ENCODE peak calls at places on chromosomes 12 and 14, in ten cellular contexts. H, D, B, W, P, O, I, Y, M and A are unnamed samples.

GRCh38 chr14:46973295-46973694 is 321.7 kb upstream of the RPL10L start:
- DNase-seq in H (no peak), D (no peak), B (no peak), W (no peak), P (no peak), O (no peak), I (no peak), Y (no peak), M (no peak), A (no peak)

GRCh38 chr14:26163761-26164160 is 434.1 kb downstream of the NOVA1 start:
- DNase-seq in H (no peak), D (no peak), B (no peak), W (peak), P (peak), O (peak), I (peak), Y (peak), M (no peak), A (no peak)

GRCh38 chr14:20553024-20553423 is 7.8 kb downstream of the RNASE9 start:
- DNase-seq in H (no peak), D (no peak), B (no peak), W (no peak), P (no peak), O (no peak), I (no peak), Y (no peak), M (no peak), A (no peak)

GRCh38 chr12:46209914-46210834 is 58.7 kb downstream of the SLC38A1 start:
- DNase-seq in H (no peak), D (peak), B (no peak), W (no peak), P (peak), O (no peak), I (peak), Y (no peak), M (no peak), A (no peak)

GRCh38 chr12:94053676-94054075 is 94.7 kb upstream of the PLXNC1 start:
- DNase-seq in H (no peak), D (no peak), B (no peak), W (no peak), P (no peak), O (no peak), I (no peak), Y (no peak), M (no peak), A (no peak)

GRCh38 chr14:69928111-69928523 is 48.9 kb downstream of the SMOC1 start:
- DNase-seq in H (no peak), D (no peak), B (no peak), W (peak), P (no peak), O (no peak), I (no peak), Y (no peak), M (no peak), A (no peak)

GRCh38 chr14:101027966-101028365 is 124.4 kb upstream of the RTL1 start:
- DNase-seq in H (no peak), D (peak), B (no peak), W (no peak), P (no peak), O (no peak), I (no peak), Y (no peak), M (peak), A (no peak)

GRCh38 chr14:24179294-24179960 is 7.5 kb downstream of the REC8 start:
- DNase-seq in H (no peak), D (peak), B (no peak), W (no peak), P (no peak), O (no peak), I (no peak), Y (no peak), M (peak), A (no peak)

GRCh38 chr12:60539592-60539991 is 943.8 kb downstream of the SLC16A7 start:
- DNase-seq in H (no peak), D (no peak), B (no peak), W (no peak), P (no peak), O (no peak), I (no peak), Y (no peak), M (no peak), A (no peak)

GRCh38 chr12:106724934-106725333 is 49.5 kb upstream of the RIC8B start:
- DNase-seq in H (no peak), D (no peak), B (no peak), W (no peak), P (no peak), O (no peak), I (no peak), Y (no peak), M (no peak), A (no peak)
- TF ChIP-seq CTCF in H (no peak), D (no peak), B (no peak), W (no peak), P (no peak), O (no peak), I (no peak), Y (no peak), M (no peak), A (no peak)

GRCh38 chr12:203462-204260 is 10.3 kb downstream of the SLC6A12 start:
- DNase-seq in H (no peak), D (peak), B (peak), W (peak), P (no peak), O (peak), I (peak), Y (peak), M (no peak), A (no peak)
- TF ChIP-seq CTCF in H (no peak), D (no peak), B (peak), W (peak), P (no peak), O (no peak), I (peak), Y (peak), M (no peak), A (no peak)

DNA sequence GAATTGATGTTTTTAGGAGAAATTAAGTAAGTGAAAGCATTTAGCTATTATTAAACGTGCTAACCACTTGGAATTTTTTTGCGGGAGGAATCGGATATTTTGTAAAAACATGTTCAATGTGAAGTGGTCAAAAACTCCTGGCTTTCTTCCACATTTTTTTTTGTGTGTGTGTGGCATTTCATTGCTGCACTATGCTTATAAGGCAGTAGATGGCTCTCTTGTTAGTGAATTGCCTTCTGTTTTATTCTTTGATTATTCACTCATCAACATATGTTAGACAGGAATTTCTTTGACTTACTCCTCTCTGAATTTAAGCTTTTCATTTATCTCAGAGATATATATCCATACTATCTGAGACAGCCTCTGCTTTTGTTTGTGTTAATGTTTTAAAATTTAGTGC is 71.3 kb downstream of the DERA start:
- DNase-seq in H (no peak), D (no peak), B (no peak), W (peak), P (peak), O (no peak), I (peak), Y (no peak), M (no peak), A (no peak)
- TF ChIP-seq CTCF in H (peak), D (peak), B (peak), W (no peak), P (peak), O (no peak), I (peak), Y (peak), M (peak), A (peak)

GRCh38 chr14:75176142-75176820 is at the start of gene TMED10:
- DNase-seq in H (peak), D (peak), B (peak), W (peak), P (peak), O (peak), I (peak), Y (peak), M (peak), A (peak)
- TF ChIP-seq CTCF in H (no peak), D (no peak), B (peak), W (no peak), P (no peak), O (no peak), I (no peak), Y (peak), M (no peak), A (no peak)

GRCh38 chr14:76761849-76762616 is 765 bp downstream of the VASH1 start:
- DNase-seq in H (no peak), D (no peak), B (no peak), W (no peak), P (no peak), O (no peak), I (no peak), Y (no peak), M (no peak), A (no peak)

GRCh38 chr14:76762617-76763361 is 1.5 kb downstream of the VASH1 start:
- DNase-seq in H (no peak), D (peak), B (no peak), W (no peak), P (peak), O (no peak), I (no peak), Y (no peak), M (no peak), A (no peak)

GRCh38 chr14:76765461-76765931 is 4.2 kb downstream of the VASH1 start:
- DNase-seq in H (no peak), D (peak), B (no peak), W (no peak), P (no peak), O (no peak), I (no peak), Y (no peak), M (no peak), A (no peak)

GRCh38 chr14:76761198-76761848 is at the start of gene VASH1:
- DNase-seq in H (peak), D (peak), B (peak), W (peak), P (peak), O (peak), I (peak), Y (peak), M (peak), A (peak)

DNA sequence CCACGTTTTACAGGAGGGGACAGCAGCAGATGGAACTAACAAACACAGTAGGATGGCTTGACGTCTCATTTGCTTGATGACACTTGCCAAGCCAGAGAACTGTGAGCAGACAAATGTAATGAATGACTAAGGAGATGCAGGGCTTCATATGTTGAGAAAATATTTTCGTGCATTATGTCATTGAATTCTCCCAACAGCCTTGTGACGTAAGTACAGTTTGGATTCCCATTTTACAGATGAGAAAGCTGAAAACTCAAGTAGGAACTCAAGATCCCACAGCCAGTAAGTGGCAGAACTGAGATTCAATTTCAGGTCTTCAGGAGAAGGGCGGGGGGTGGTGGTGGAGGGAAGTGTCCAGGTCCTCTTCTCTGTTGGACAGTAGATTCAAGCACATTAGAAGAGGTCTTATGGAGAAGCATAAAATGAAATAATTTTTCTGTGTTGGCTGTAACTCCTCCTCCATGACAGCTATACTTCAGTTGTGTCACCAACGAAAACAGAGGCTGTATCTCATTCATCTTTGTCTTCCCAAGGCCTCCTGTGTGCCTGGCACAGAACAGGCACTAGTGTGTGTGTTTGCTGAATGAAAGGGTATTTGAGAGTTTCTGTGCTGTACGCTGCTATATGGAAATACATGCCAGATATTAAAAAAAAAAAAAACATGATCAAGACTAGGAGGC is 2.2 kb downstream of the VASH1 start:
- DNase-seq in H (no peak), D (peak), B (no peak), W (no peak), P (peak), O (no peak), I (no peak), Y (no peak), M (no peak), A (no peak)
- TF ChIP-seq CTCF in H (no peak), D (no peak), B (no peak), W (no peak), P (no peak), O (no peak), I (no peak), Y (no peak), M (no peak), A (no peak)